ENCODE peak calls at places on chromosomes 4 and X, in ten cellular contexts. One of them, this sample, is unnamed.

GRCh38 chr4:59457576-59457975 is 1742.5 kb upstream of the ADGRL3 start:
- DNase-seq in BJ: no peak
- DNase-seq in HL-60: no peak
- DNase-seq in heart right ventricle: no peak
- DNase-seq in testis: no peak
- DNase-seq in fibroblast of the aortic adventitia: no peak
- DNase-seq in choroid plexus epithelial cell: no peak
- DNase-seq in foreskin fibroblast: no peak
- DNase-seq in spleen: no peak
- DNase-seq in cardiac muscle cell: no peak
- DNase-seq in this sample: no peak

GRCh38 chr4:8705161-8706145 is 112.9 kb downstream of the CPZ start:
- DNase-seq in BJ: no peak
- DNase-seq in HL-60: no peak
- DNase-seq in heart right ventricle: no peak
- DNase-seq in testis: no peak
- DNase-seq in fibroblast of the aortic adventitia: no peak
- DNase-seq in choroid plexus epithelial cell: no peak
- DNase-seq in foreskin fibroblast: no peak
- DNase-seq in spleen: peak
- DNase-seq in cardiac muscle cell: no peak
- DNase-seq in this sample: no peak

GRCh38 chr4:75745721-75746199 is 21.4 kb downstream of the USO1 start:
- DNase-seq in BJ: no peak
- DNase-seq in HL-60: no peak
- DNase-seq in heart right ventricle: no peak
- DNase-seq in testis: no peak
- DNase-seq in fibroblast of the aortic adventitia: no peak
- DNase-seq in choroid plexus epithelial cell: no peak
- DNase-seq in foreskin fibroblast: no peak
- DNase-seq in spleen: no peak
- DNase-seq in cardiac muscle cell: no peak
- DNase-seq in this sample: no peak

GRCh38 chrX:135112096-135112729 is 8.1 kb downstream of the ETDB start:
- DNase-seq in BJ: no peak
- DNase-seq in HL-60: no peak
- DNase-seq in heart right ventricle: no peak
- DNase-seq in testis: peak
- DNase-seq in fibroblast of the aortic adventitia: peak
- DNase-seq in choroid plexus epithelial cell: peak
- DNase-seq in foreskin fibroblast: peak
- DNase-seq in spleen: no peak
- DNase-seq in cardiac muscle cell: peak
- DNase-seq in this sample: peak

GRCh38 chrX:16882702-16883486 is 12.7 kb upstream of the RBBP7 start:
- DNase-seq in BJ: no peak
- DNase-seq in HL-60: no peak
- DNase-seq in heart right ventricle: peak
- DNase-seq in testis: peak
- DNase-seq in fibroblast of the aortic adventitia: peak
- DNase-seq in choroid plexus epithelial cell: peak
- DNase-seq in foreskin fibroblast: peak
- DNase-seq in spleen: peak
- DNase-seq in cardiac muscle cell: peak
- DNase-seq in this sample: peak

GRCh38 chr4:126718161-126718560 is 914.6 kb upstream of the INTU start:
- DNase-seq in BJ: peak
- DNase-seq in HL-60: no peak
- DNase-seq in heart right ventricle: no peak
- DNase-seq in testis: no peak
- DNase-seq in fibroblast of the aortic adventitia: peak
- DNase-seq in choroid plexus epithelial cell: no peak
- DNase-seq in foreskin fibroblast: peak
- DNase-seq in spleen: no peak
- DNase-seq in cardiac muscle cell: peak
- DNase-seq in this sample: no peak

GRCh38 chr4:10442976-10443375 is 14.2 kb downstream of the ZNF518B start:
- DNase-seq in BJ: no peak
- DNase-seq in HL-60: no peak
- DNase-seq in heart right ventricle: no peak
- DNase-seq in testis: no peak
- DNase-seq in fibroblast of the aortic adventitia: no peak
- DNase-seq in choroid plexus epithelial cell: peak
- DNase-seq in foreskin fibroblast: no peak
- DNase-seq in spleen: no peak
- DNase-seq in cardiac muscle cell: peak
- DNase-seq in this sample: no peak

GRCh38 chrX:65196758-65197371 is 220.6 kb upstream of the ZC4H2 start:
- DNase-seq in BJ: no peak
- DNase-seq in HL-60: no peak
- DNase-seq in heart right ventricle: no peak
- DNase-seq in testis: peak
- DNase-seq in fibroblast of the aortic adventitia: no peak
- DNase-seq in choroid plexus epithelial cell: no peak
- DNase-seq in foreskin fibroblast: no peak
- DNase-seq in spleen: no peak
- DNase-seq in cardiac muscle cell: no peak
- DNase-seq in this sample: no peak

GRCh38 chr4:122845066-122845465 is 18.4 kb downstream of the FGF2 start:
- DNase-seq in BJ: no peak
- DNase-seq in HL-60: no peak
- DNase-seq in heart right ventricle: no peak
- DNase-seq in testis: no peak
- DNase-seq in fibroblast of the aortic adventitia: no peak
- DNase-seq in choroid plexus epithelial cell: no peak
- DNase-seq in foreskin fibroblast: no peak
- DNase-seq in spleen: no peak
- DNase-seq in cardiac muscle cell: no peak
- DNase-seq in this sample: no peak

GRCh38 chrX:51874123-51874522 is 19.3 kb upstream of the MAGED1 start:
- DNase-seq in BJ: no peak
- DNase-seq in HL-60: no peak
- DNase-seq in heart right ventricle: no peak
- DNase-seq in testis: no peak
- DNase-seq in fibroblast of the aortic adventitia: no peak
- DNase-seq in choroid plexus epithelial cell: no peak
- DNase-seq in foreskin fibroblast: no peak
- DNase-seq in spleen: no peak
- DNase-seq in cardiac muscle cell: no peak
- DNase-seq in this sample: no peak

GRCh38 chr4:54050214-54050904 is 14.0 kb downstream of the CHIC2 start:
- DNase-seq in BJ: no peak
- DNase-seq in HL-60: no peak
- DNase-seq in heart right ventricle: no peak
- DNase-seq in testis: no peak
- DNase-seq in fibroblast of the aortic adventitia: peak
- DNase-seq in choroid plexus epithelial cell: peak
- DNase-seq in foreskin fibroblast: peak
- DNase-seq in spleen: no peak
- DNase-seq in cardiac muscle cell: peak
- DNase-seq in this sample: peak

GRCh38 chr4:182922551-182923284 is 5.5 kb upstream of the DCTD start:
- DNase-seq in BJ: no peak
- DNase-seq in HL-60: no peak
- DNase-seq in heart right ventricle: no peak
- DNase-seq in testis: no peak
- DNase-seq in fibroblast of the aortic adventitia: no peak
- DNase-seq in choroid plexus epithelial cell: peak
- DNase-seq in foreskin fibroblast: peak
- DNase-seq in spleen: no peak
- DNase-seq in cardiac muscle cell: peak
- DNase-seq in this sample: peak

GRCh38 chrX:150570512-150570911 is 2.1 kb downstream of the MTM1 start:
- DNase-seq in BJ: no peak
- DNase-seq in HL-60: no peak
- DNase-seq in heart right ventricle: no peak
- DNase-seq in testis: no peak
- DNase-seq in fibroblast of the aortic adventitia: no peak
- DNase-seq in choroid plexus epithelial cell: peak
- DNase-seq in foreskin fibroblast: no peak
- DNase-seq in spleen: no peak
- DNase-seq in cardiac muscle cell: peak
- DNase-seq in this sample: no peak

GRCh38 chr4:80540349-80540748 is 204.8 kb downstream of the CFAP299 start:
- DNase-seq in BJ: no peak
- DNase-seq in HL-60: no peak
- DNase-seq in heart right ventricle: no peak
- DNase-seq in testis: no peak
- DNase-seq in fibroblast of the aortic adventitia: no peak
- DNase-seq in choroid plexus epithelial cell: no peak
- DNase-seq in foreskin fibroblast: no peak
- DNase-seq in spleen: no peak
- DNase-seq in cardiac muscle cell: no peak
- DNase-seq in this sample: no peak

GRCh38 chr4:81562093-81562492 is 90.4 kb upstream of the RASGEF1B start:
- DNase-seq in BJ: no peak
- DNase-seq in HL-60: no peak
- DNase-seq in heart right ventricle: no peak
- DNase-seq in testis: no peak
- DNase-seq in fibroblast of the aortic adventitia: no peak
- DNase-seq in choroid plexus epithelial cell: no peak
- DNase-seq in foreskin fibroblast: no peak
- DNase-seq in spleen: no peak
- DNase-seq in cardiac muscle cell: no peak
- DNase-seq in this sample: no peak

GRCh38 chr4:168885416-168885815 is 124.6 kb downstream of the CBR4 start:
- DNase-seq in BJ: no peak
- DNase-seq in HL-60: no peak
- DNase-seq in heart right ventricle: no peak
- DNase-seq in testis: no peak
- DNase-seq in fibroblast of the aortic adventitia: no peak
- DNase-seq in choroid plexus epithelial cell: peak
- DNase-seq in foreskin fibroblast: no peak
- DNase-seq in spleen: no peak
- DNase-seq in cardiac muscle cell: no peak
- DNase-seq in this sample: no peak

GRCh38 chr4:141802324-141802723 is 165.9 kb downstream of the IL15 start:
- DNase-seq in BJ: peak
- DNase-seq in HL-60: no peak
- DNase-seq in heart right ventricle: no peak
- DNase-seq in testis: no peak
- DNase-seq in fibroblast of the aortic adventitia: peak
- DNase-seq in choroid plexus epithelial cell: peak
- DNase-seq in foreskin fibroblast: peak
- DNase-seq in spleen: no peak
- DNase-seq in cardiac muscle cell: peak
- DNase-seq in this sample: peak
- H3K4me3 ChIP-seq in BJ: no peak
- H3K4me3 ChIP-seq in HL-60: no peak
- H3K4me3 ChIP-seq in heart right ventricle: no peak
- H3K4me3 ChIP-seq in testis: no peak
- H3K4me3 ChIP-seq in fibroblast of the aortic adventitia: no peak
- H3K4me3 ChIP-seq in choroid plexus epithelial cell: no peak
- H3K4me3 ChIP-seq in foreskin fibroblast: no peak
- H3K4me3 ChIP-seq in spleen: no peak
- H3K4me3 ChIP-seq in cardiac muscle cell: no peak
- H3K4me3 ChIP-seq in this sample: no peak

GRCh38 chr4:111014537-111014936 is 391.7 kb upstream of the PITX2 start:
- DNase-seq in BJ: no peak
- DNase-seq in HL-60: no peak
- DNase-seq in heart right ventricle: no peak
- DNase-seq in testis: no peak
- DNase-seq in fibroblast of the aortic adventitia: no peak
- DNase-seq in choroid plexus epithelial cell: no peak
- DNase-seq in foreskin fibroblast: no peak
- DNase-seq in spleen: no peak
- DNase-seq in cardiac muscle cell: no peak
- DNase-seq in this sample: no peak
- TF ChIP-seq CTCF in BJ: no peak
- TF ChIP-seq CTCF in HL-60: no peak
- TF ChIP-seq CTCF in heart right ventricle: no peak
- TF ChIP-seq CTCF in testis: no peak
- TF ChIP-seq CTCF in fibroblast of the aortic adventitia: no peak
- TF ChIP-seq CTCF in choroid plexus epithelial cell: no peak
- TF ChIP-seq CTCF in foreskin fibroblast: no peak
- TF ChIP-seq CTCF in spleen: no peak
- TF ChIP-seq CTCF in cardiac muscle cell: no peak
- TF ChIP-seq CTCF in this sample: no peak

GRCh38 chr4:15398732-15399131 is 29.1 kb upstream of the C1QTNF7 start:
- DNase-seq in BJ: no peak
- DNase-seq in HL-60: no peak
- DNase-seq in heart right ventricle: no peak
- DNase-seq in testis: no peak
- DNase-seq in fibroblast of the aortic adventitia: no peak
- DNase-seq in choroid plexus epithelial cell: no peak
- DNase-seq in foreskin fibroblast: peak
- DNase-seq in spleen: no peak
- DNase-seq in cardiac muscle cell: no peak
- DNase-seq in this sample: no peak
- H3K4me3 ChIP-seq in BJ: no peak
- H3K4me3 ChIP-seq in HL-60: no peak
- H3K4me3 ChIP-seq in heart right ventricle: no peak
- H3K4me3 ChIP-seq in testis: no peak
- H3K4me3 ChIP-seq in fibroblast of the aortic adventitia: no peak
- H3K4me3 ChIP-seq in choroid plexus epithelial cell: no peak
- H3K4me3 ChIP-seq in foreskin fibroblast: no peak
- H3K4me3 ChIP-seq in spleen: no peak
- H3K4me3 ChIP-seq in cardiac muscle cell: no peak
- H3K4me3 ChIP-seq in this sample: no peak

GRCh38 chrX:143988356-143988755 is 104.5 kb downstream of the UBE2NL start:
- DNase-seq in BJ: no peak
- DNase-seq in HL-60: no peak
- DNase-seq in heart right ventricle: no peak
- DNase-seq in testis: no peak
- DNase-seq in fibroblast of the aortic adventitia: no peak
- DNase-seq in choroid plexus epithelial cell: no peak
- DNase-seq in foreskin fibroblast: no peak
- DNase-seq in spleen: no peak
- DNase-seq in cardiac muscle cell: no peak
- DNase-seq in this sample: no peak
- TF ChIP-seq CTCF in BJ: no peak
- TF ChIP-seq CTCF in HL-60: no peak
- TF ChIP-seq CTCF in heart right ventricle: no peak
- TF ChIP-seq CTCF in testis: no peak
- TF ChIP-seq CTCF in fibroblast of the aortic adventitia: no peak
- TF ChIP-seq CTCF in choroid plexus epithelial cell: no peak
- TF ChIP-seq CTCF in foreskin fibroblast: no peak
- TF ChIP-seq CTCF in spleen: no peak
- TF ChIP-seq CTCF in cardiac muscle cell: no peak
- TF ChIP-seq CTCF in this sample: no peak

This sample was measured in astrocyte of the spinal cord.